ENCODE peak calls at places on chromosomes 13 and 19, in five cellular contexts. V, G, P, F and J are unnamed samples.

GRCh38 chr13:46380242-46380641 is 6.8 kb downstream of the RUBCNL start:
- DNase-seq in V (no peak), G (no peak), P (no peak), F (no peak), J (no peak)

GRCh38 chr19:41974652-41975051 is 15.5 kb upstream of the RABAC1 start:
- DNase-seq in V (no peak), G (no peak), P (no peak), F (no peak), J (no peak)

GRCh38 chr13:44236370-44236769 is 137.3 kb upstream of the SERP2 start:
- DNase-seq in V (peak), G (no peak), P (peak), F (no peak), J (no peak)

GRCh38 chr19:58021541-58022282 is 12.1 kb upstream of the ZSCAN1 start:
- DNase-seq in V (peak), G (no peak), P (peak), F (no peak), J (peak)

GRCh38 chr13:94056362-94056990 is 423.0 kb downstream of the DCT start:
- DNase-seq in V (no peak), G (no peak), P (peak), F (no peak), J (no peak)

GRCh38 chr19:13920940-13921744 is 15.1 kb downstream of the CC2D1A start:
- DNase-seq in V (peak), G (no peak), P (peak), F (no peak), J (no peak)

GRCh38 chr13:80337011-80337688 is 3.8 kb downstream of the SPRY2 start:
- DNase-seq in V (peak), G (no peak), P (no peak), F (no peak), J (no peak)

GRCh38 chr19:50835785-50836542 is 2.6 kb upstream of the KLK15 start:
- DNase-seq in V (peak), G (no peak), P (peak), F (no peak), J (peak)

GRCh38 chr19:29893606-29894284 is 48.3 kb upstream of the URI1 start:
- DNase-seq in V (no peak), G (no peak), P (no peak), F (no peak), J (no peak)

GRCh38 chr19:30640266-30640965 is 268.2 kb downstream of the ZNF536 start:
- DNase-seq in V (no peak), G (no peak), P (no peak), F (no peak), J (no peak)

GRCh38 chr13:105165449-105166125 is 1369.9 kb downstream of the EFNB2 start:
- DNase-seq in V (no peak), G (no peak), P (peak), F (no peak), J (no peak)

GRCh38 chr13:27534976-27535370 is 84.6 kb upstream of the MTIF3 start:
- DNase-seq in V (no peak), G (no peak), P (no peak), F (no peak), J (no peak)

GRCh38 chr19:6521718-6522646 is 8.8 kb upstream of the TNFSF9 start:
- DNase-seq in V (peak), G (no peak), P (no peak), F (no peak), J (no peak)

GRCh38 chr13:99626461-99627082 is 125.3 kb downstream of the TM9SF2 start:
- DNase-seq in V (peak), G (no peak), P (peak), F (peak), J (no peak)

GRCh38 chr13:28204043-28204442 is 65.7 kb downstream of the PAN3 start:
- DNase-seq in V (no peak), G (no peak), P (no peak), F (no peak), J (no peak)

GRCh38 chr13:27636624-27637288 is 15.1 kb downstream of the POLR1D start:
- DNase-seq in V (peak), G (no peak), P (peak), F (no peak), J (no peak)

GRCh38 chr19:7522923-7523667 is 671 bp downstream of the MCOLN1 start:
- DNase-seq in V (peak), G (no peak), P (no peak), F (no peak), J (no peak)

DNA sequence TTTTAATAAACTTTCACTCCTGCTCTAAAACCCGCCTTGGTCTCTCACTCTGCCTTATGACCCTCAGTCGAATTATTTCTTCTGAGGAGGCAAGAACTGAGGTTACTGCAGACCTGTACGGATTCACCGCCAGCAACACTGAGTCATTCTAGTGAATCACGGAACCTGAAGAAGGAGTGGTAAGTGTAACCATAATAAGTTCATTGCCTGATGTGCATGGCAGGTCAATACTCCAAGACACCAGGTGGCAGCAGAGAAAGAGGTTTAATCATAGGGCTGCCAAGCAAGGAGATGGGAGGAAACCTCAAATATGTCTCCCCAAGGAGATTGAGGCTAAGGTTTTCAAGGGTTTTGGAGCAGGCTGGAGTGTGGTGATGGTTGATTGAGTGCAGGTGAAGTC is 204.3 kb upstream of the IPO5 start:
- DNase-seq in V (peak), G (no peak), P (peak), F (peak), J (no peak)
- TF ChIP-seq CTCF in V (no peak), G (peak), P (peak), F (peak), J (peak)

GRCh38 chr13:49240017-49240416 is 7.7 kb upstream of the CDADC1 start:
- DNase-seq in V (peak), G (no peak), P (peak), F (no peak), J (no peak)
- TF ChIP-seq CTCF in V (peak), G (peak), P (peak), F (peak), J (peak)

DNA sequence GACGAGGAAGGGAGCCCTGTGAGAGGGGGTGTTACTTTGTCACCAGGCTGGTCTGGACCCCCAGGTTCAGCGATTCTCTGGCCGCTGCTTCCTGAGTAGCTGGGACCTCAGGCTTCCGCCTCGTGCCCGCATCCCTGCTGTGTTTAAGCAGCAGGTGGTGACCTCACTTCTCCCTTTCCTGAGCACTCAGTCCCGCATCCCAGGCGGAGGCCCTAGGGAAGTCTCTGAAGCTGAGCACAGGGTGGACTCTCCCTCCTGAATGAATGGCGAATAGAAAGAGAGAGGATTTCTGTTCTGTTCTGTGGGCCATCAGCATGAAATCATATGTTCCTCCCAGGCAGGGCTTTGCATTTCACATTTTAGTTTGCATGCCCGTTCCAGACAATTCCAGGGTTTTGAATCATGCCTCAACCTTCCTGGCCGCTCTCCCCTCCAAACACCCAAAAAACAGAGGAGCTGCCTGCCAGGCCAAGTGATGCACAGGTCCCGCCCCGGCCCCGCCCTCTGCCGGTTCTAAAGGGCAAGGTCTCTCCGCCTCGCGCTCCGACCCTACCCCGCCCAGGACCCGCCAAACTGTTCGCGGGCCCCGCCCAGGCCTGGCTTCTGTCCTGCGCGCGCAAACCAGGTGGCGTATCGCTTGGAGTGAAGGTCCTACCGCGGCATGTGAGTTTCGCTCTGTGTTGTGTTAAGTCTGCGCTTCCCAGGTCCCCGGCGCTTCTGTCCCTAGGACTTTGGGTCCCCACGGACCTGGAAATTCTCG is 35.1 kb upstream of the ZNF808 start:
- DNase-seq in V (no peak), G (no peak), P (no peak), F (no peak), J (no peak)
- TF ChIP-seq CTCF in V (no peak), G (no peak), P (no peak), F (no peak), J (no peak)

GRCh38 chr13:91375119-91375729 is 23.2 kb upstream of the GPC5 start:
- DNase-seq in V (peak), G (no peak), P (peak), F (no peak), J (no peak)
- TF ChIP-seq CTCF in V (peak), G (peak), P (peak), F (peak), J (peak)

GRCh38 chr19:19115954-19116353 is 22.3 kb downstream of the TMEM161A start:
- DNase-seq in V (peak), G (no peak), P (peak), F (no peak), J (no peak)
- TF ChIP-seq CTCF in V (peak), G (peak), P (peak), F (peak), J (peak)

DNA sequence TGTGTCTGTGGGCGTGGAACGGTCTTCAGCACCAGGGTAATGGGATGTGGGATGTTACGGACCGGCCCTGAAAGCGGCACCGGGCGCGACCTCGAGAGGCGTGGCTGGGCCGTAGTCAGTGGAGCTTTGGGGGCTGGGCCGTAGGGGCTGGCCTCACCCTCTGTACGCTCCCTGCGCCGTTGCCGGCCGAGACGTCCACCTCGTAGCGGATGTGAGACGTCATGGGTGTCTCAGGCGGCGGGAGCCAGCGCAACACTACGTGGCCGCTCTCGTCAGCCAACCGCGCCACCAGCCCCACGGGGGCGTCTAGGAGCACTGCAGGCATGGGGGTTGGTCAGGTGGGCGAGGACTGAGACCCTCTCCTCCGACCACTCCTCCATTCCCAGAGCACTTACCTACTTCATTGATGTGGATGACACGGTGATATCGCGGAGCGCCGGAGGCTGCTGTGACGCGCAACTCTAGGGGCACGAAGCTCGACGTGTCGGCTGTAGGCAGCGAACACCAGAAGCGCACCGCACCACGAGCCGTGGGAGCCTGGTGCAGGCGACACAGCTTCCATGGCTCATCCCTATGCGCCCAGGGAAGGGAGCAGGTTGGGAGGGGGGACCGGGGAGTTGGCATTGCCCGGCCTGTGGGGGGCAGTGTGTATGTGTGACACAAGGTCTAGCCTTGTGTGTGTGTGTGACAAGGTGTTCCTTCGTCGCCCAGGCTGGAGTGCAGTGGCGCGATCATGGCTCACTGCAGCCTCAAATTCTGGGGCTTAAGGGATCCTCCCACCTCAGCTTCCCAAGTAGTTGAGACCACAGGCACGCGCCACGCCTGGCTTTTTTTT is 2.4 kb downstream of the EPOR start:
- DNase-seq in V (peak), G (peak), P (peak), F (peak), J (peak)
- TF ChIP-seq CTCF in V (peak), G (no peak), P (peak), F (peak), J (no peak)